ENCODE peak calls at places on chromosomes 2 and 18, in four cellular contexts. C is upper lobe of left lung, B is hepatocyte, U is prostate gland. W is an unnamed sample.

GRCh38 chr2:129744141-129744540 is 235.3 kb upstream of the RAB6C start:
- DNase-seq in C (no peak), B (no peak), U (no peak), W (no peak)

GRCh38 chr2:157476915-157477709 is 33.2 kb upstream of the CYTIP start:
- DNase-seq in U (no peak), B (no peak), C (no peak), W (peak; percentile 48)

GRCh38 chr18:77870894-77871293 is 621.2 kb downstream of the GALR1 start:
- DNase-seq in B (no peak), U (no peak), C (peak; percentile 54), W (no peak)

GRCh38 chr2:227325824-227326195 is 759 bp downstream of the MFF start:
- DNase-seq in C (peak; percentile 79), B (peak; percentile 52), U (peak; percentile 37), W (peak; percentile 35)

GRCh38 chr18:49849331-49850217 is 36.2 kb upstream of the ACAA2 start:
- DNase-seq in C (peak; percentile 77), U (no peak), B (peak; percentile 93), W (peak; percentile 99)

GRCh38 chr2:178478442-178479274 is at the start of gene FKBP7:
- DNase-seq in B (peak; percentile 92), U (peak; percentile 89), C (peak; percentile 97), W (peak; percentile 58)

GRCh38 chr2:231201475-231201814 is 3.0 kb downstream of the ARMC9 start:
- DNase-seq in U (no peak), C (no peak), B (no peak), W (no peak)

GRCh38 chr2:191263050-191263449 is 17.8 kb downstream of the MYO1B start:
- DNase-seq in C (no peak), B (no peak), U (peak; percentile 14), W (no peak)

GRCh38 chr2:172288603-172289002 is 138.8 kb upstream of the ITGA6 start:
- DNase-seq in B (peak; percentile 33), C (no peak), U (no peak), W (peak; percentile 94)

GRCh38 chr2:287471-287885 is 413 bp downstream of the ALKAL2 start:
- DNase-seq in U (no peak), B (peak; percentile 59), C (peak; percentile 88), W (no peak)

GRCh38 chr2:186827426-186827825 is 21.5 kb downstream of the ZSWIM2 start:
- DNase-seq in U (no peak), B (no peak), C (no peak), W (no peak)

GRCh38 chr2:29174937-29175336 is 59.7 kb downstream of the CLIP4 start:
- DNase-seq in C (no peak), B (no peak), U (no peak), W (no peak)

GRCh38 chr2:3344897-3345296 is 32.7 kb downstream of the EIPR1 start:
- DNase-seq in B (no peak), U (no peak), C (no peak), W (no peak)

GRCh38 chr2:104850322-104851184 is 3.4 kb upstream of the POU3F3 start:
- DNase-seq in C (no peak), B (no peak), U (no peak), W (no peak)

GRCh38 chr2:168962636-168963035 is 61.5 kb downstream of the G6PC2 start:
- DNase-seq in B (no peak), U (no peak), C (no peak), W (no peak)

GRCh38 chr2:112199188-112199587 is 55.7 kb downstream of the ZC3H8 start:
- DNase-seq in U (no peak), C (no peak), B (no peak), W (no peak)

GRCh38 chr2:207111757-207112156 is 54.0 kb downstream of the KLF7 start:
- DNase-seq in U (no peak), C (no peak), B (no peak), W (no peak)

GRCh38 chr2:45793564-45793963 is 142.1 kb downstream of the PRKCE start:
- DNase-seq in U (no peak), C (no peak), B (no peak), W (no peak)

GRCh38 chr2:36733215-36733614 is 36.7 kb downstream of the VIT start:
- DNase-seq in C (no peak), U (no peak), B (no peak), W (no peak)

GRCh38 chr2:190746971-190747761 is 98.3 kb downstream of the NAB1 start:
- DNase-seq in U (no peak), B (no peak), C (no peak), W (no peak)

GRCh38 chr2:197873293-197873701 is 68.9 kb downstream of the PLCL1 start:
- DNase-seq in C (no peak), B (no peak), U (no peak), W (peak; percentile 18)

GRCh38 chr2:173500953-173501352 is 146.3 kb downstream of the CDCA7 start:
- DNase-seq in C (no peak), U (no peak), B (no peak), W (no peak)

GRCh38 chr2:135246856-135247255 is 194.8 kb downstream of the RAB3GAP1 start:
- DNase-seq in C (no peak), B (no peak), U (no peak), W (no peak)

GRCh38 chr18:5787936-5788335 is 107.4 kb downstream of the TMEM200C start:
- DNase-seq in C (no peak), U (no peak), B (no peak), W (no peak)

GRCh38 chr18:48850891-48851302 is 99.9 kb downstream of the SMAD7 start:
- DNase-seq in C (no peak), B (no peak), U (no peak), W (no peak)

GRCh38 chr2:149261672-149262071 is 68.7 kb upstream of the LYPD6 start:
- DNase-seq in C (no peak), B (no peak), U (no peak), W (no peak)

GRCh38 chr2:46657042-46657504 is 177.7 kb downstream of the TMEM247 start:
- DNase-seq in C (no peak), U (no peak), B (peak; percentile 19), W (peak; percentile 47)

GRCh38 chr2:129467941-129468340 is 511.5 kb upstream of the RAB6C start:
- DNase-seq in C (no peak), B (no peak), U (no peak), W (no peak)

GRCh38 chr18:55124078-55124477 is 164.8 kb upstream of the CCDC68 start:
- DNase-seq in B (no peak), C (no peak), U (no peak), W (no peak)

GRCh38 chr2:241112592-241112991 is 10.5 kb upstream of the MTERF4 start:
- DNase-seq in B (no peak), C (no peak), U (no peak), W (no peak)

GRCh38 chr2:39492095-39492590 is 55.1 kb upstream of the MAP4K3 start:
- DNase-seq in C (no peak), B (peak; percentile 36), U (no peak), W (peak; percentile 99)

GRCh38 chr2:3108105-3108504 is 269.5 kb downstream of the EIPR1 start:
- DNase-seq in C (peak; percentile 61), B (no peak), U (no peak), W (no peak)

GRCh38 chr18:4068552-4069158 is 386.5 kb downstream of the DLGAP1 start:
- DNase-seq in U (peak; percentile 13), C (no peak), B (peak; percentile 75), W (peak; percentile 64)

DNA sequence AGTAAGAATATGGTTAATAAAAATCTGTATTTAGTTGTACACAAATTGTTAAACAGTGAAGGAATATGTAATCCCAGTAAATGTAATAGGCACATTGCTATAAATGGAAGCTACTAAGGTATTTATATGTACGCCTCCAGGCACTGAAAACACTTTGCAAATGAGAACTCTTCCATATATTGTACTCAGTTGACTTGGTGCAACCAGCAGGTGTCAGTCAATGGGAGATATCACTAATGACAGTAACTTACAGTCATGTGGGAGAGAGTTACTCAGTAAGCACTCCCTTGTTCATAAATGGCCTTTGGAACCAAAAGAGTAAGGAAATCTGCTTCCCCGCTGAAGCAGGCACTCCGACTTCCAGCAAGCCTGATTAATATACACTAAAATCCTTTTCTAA is 5.9 kb downstream of the MDH1 start:
- DNase-seq in U (no peak), C (no peak), B (no peak), W (peak; percentile 19)
- H3K36me3 ChIP-seq in U (no peaks in the 10 kb centered on the region), C (peaks cover 41% of the 10 kb centered on the region), B (no peaks in the 10 kb centered on the region), W (peaks cover 5% of the 10 kb centered on the region)

DNA sequence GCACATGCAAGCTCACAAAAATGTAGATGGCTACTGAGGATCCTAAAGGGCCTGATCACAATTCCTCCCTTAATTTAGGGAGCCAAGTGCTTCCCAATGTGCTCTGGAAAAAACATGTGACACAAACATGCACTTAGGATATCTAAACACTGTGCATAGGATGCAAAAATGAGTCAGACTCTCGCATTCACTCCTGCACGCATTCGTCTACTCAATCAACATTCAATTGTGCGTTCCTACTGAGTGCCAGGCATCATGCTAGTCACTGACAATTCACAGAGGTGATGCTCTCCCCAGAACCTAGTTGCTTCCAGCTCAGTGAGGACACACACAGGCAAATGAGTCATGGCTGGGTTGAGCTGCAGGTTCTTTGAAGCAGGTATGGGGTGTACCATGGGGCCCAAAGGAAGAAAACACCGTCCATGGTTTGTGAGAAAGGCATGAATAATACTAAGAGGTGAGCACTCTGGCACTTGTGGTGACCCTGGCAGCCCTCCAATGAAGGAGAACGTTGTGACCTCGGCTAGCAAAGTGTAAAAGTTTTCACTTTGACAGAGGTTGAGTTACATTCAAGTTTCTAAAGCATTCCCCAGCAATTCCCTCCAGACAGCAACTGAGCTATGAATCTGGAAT is 173.5 kb downstream of the ALPK2 start:
- DNase-seq in U (no peak), B (no peak), C (no peak), W (peak; percentile 59)
- H3K4me3 ChIP-seq in U (no peak overlapping the region), B (no peak overlapping the region), C (no peak overlapping the region), W (no peak overlapping the region)

DNA sequence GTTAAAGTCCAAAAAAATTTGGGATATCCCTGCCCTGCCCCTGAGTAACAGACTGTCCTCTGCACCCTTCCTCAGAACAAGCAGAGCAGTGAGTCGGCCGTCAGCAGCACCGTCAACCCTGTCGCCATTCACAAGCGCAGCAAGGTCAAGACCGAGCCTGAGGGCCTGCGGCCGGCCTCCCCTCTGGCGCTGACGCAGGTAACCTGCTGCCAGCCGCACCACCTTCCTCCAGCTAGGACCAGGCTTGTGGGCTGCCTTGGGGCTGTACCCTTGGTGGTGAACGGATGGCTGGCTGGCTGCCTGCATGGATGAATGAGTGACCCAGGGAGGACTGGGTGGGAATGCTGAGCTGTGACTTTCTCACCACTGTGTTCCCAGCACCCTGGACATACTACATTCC is 236.2 kb downstream of the GLI2 start:
- DNase-seq in U (no peak), C (no peak), B (no peak), W (no peak)
- TF ChIP-seq CTCF in U (no peak), C (no peak), B (no peak), W (no peak)

GRCh38 chr2:1658394-1659151 is 85.7 kb downstream of the PXDN start:
- DNase-seq in C (no peak), U (no peak), B (no peak), W (no peak)

GRCh38 chr2:1654696-1655374 is 89.5 kb downstream of the PXDN start:
- DNase-seq in U (no peak), C (no peak), B (no peak), W (no peak)

GRCh38 chr2:1655461-1655860 is 88.9 kb downstream of the PXDN start:
- DNase-seq in B (no peak), C (no peak), U (no peak), W (no peak)

GRCh38 chr2:1656961-1657841 is 87.1 kb downstream of the PXDN start:
- DNase-seq in B (no peak), C (no peak), U (no peak), W (peak; percentile 18)

GRCh38 chr2:1656326-1656960 is 87.9 kb downstream of the PXDN start:
- DNase-seq in C (no peak), B (no peak), U (no peak), W (no peak)
- H3K36me3 ChIP-seq in C (peaks cover 28% of the 10 kb centered on the region), B (no peaks in the 10 kb centered on the region), U (no peaks in the 10 kb centered on the region), W (peaks cover 3% of the 10 kb centered on the region)

W was measured in bronchial epithelial cell.